ENCODE peak calls at places on chromosome 12, in five cellular contexts. U is tibial artery, E is cardiac fibroblast, S is upper lobe of left lung, G is nephron progenitor cell. D is an unnamed sample.
A peak's percentile ranks its signal among the peaks of the same experiment; 100 is the strongest.

GRCh38 chr12:26627335-26627734 is 205.7 kb downstream of the ITPR2 start:
- DNase-seq in U (no peak), E (no peak), S (no peak), G (no peak), D (no peak)

GRCh38 chr12:56288705-56289387 is 11.3 kb downstream of the CS start:
- DNase-seq in U (no peak), E (no peak), S (no peak), G (no peak), D (no peak)

GRCh38 chr12:15544589-15544988 is 222.3 kb downstream of the PTPRO start:
- DNase-seq in U (no peak), E (no peak), S (no peak), G (no peak), D (no peak)

GRCh38 chr12:107398101-107398500 is 287.5 kb upstream of the PWP1 start:
- DNase-seq in U (no peak), E (no peak), S (no peak), G (no peak), D (no peak)

GRCh38 chr12:85572956-85573355 is 263.3 kb downstream of the RASSF9 start:
- DNase-seq in U (no peak), E (no peak), S (no peak), G (no peak), D (no peak)

GRCh38 chr12:51977320-51977753 is 25.8 kb downstream of the ACVR1B start:
- DNase-seq in U (no peak), E (peak; percentile 88), S (no peak), G (no peak), D (no peak)

GRCh38 chr12:56720696-56721615 is 4.1 kb downstream of the NACA start:
- DNase-seq in U (no peak), E (no peak), S (no peak), G (no peak), D (no peak)

GRCh38 chr12:69284131-69284530 is 44.8 kb downstream of the CPSF6 start:
- DNase-seq in U (peak; percentile 69), E (peak; percentile 84), S (peak; percentile 89), G (peak; percentile 51), D (no peak)

GRCh38 chr12:50842637-50843493 is at the start of gene TMPRSS12:
- DNase-seq in U (no peak), E (peak; percentile 29), S (peak; percentile 86), G (no peak), D (no peak)

GRCh38 chr12:50672158-50672557 is 91.7 kb upstream of the ATF1 start:
- DNase-seq in U (no peak), E (no peak), S (no peak), G (no peak), D (no peak)

GRCh38 chr12:68349921-68350606 is 17.9 kb upstream of the MDM1 start:
- DNase-seq in U (no peak), E (no peak), S (no peak), G (no peak), D (no peak)

GRCh38 chr12:13127476-13127875 is 24.0 kb upstream of the GSG1 start:
- DNase-seq in U (no peak), E (no peak), S (no peak), G (no peak), D (no peak)

GRCh38 chr12:132171293-132171967 is 27.2 kb downstream of the NOC4L start:
- DNase-seq in U (no peak), E (no peak), S (peak; percentile 72), G (no peak), D (no peak)

GRCh38 chr12:130788515-130788914 is 50.5 kb downstream of the STX2 start:
- DNase-seq in U (no peak), E (no peak), S (peak; percentile 70), G (peak; percentile 35), D (no peak)

GRCh38 chr12:113684053-113684907 is 212.6 kb upstream of the LHX5 start:
- DNase-seq in U (no peak), E (no peak), S (no peak), G (peak; percentile 24), D (no peak)

GRCh38 chr12:92421042-92421441 is 275.4 kb upstream of the BTG1 start:
- DNase-seq in U (no peak), E (no peak), S (no peak), G (no peak), D (no peak)

GRCh38 chr12:48160807-48161206 is 3.5 kb upstream of the ASB8 start:
- DNase-seq in U (peak; percentile 35), E (peak; percentile 70), S (no peak), G (no peak), D (no peak)

GRCh38 chr12:62346817-62347216 is 86.6 kb downstream of the USP15 start:
- DNase-seq in U (no peak), E (no peak), S (no peak), G (no peak), D (no peak)

GRCh38 chr12:89862511-89863331 is 154.1 kb upstream of the ATP2B1 start:
- DNase-seq in U (peak; percentile 31), E (peak; percentile 11), S (no peak), G (no peak), D (peak; percentile 23)

GRCh38 chr12:22190-22529 is 44.4 kb upstream of the IQSEC3 start:
- DNase-seq in U (no peak), E (no peak), S (no peak), G (no peak), D (no peak)

GRCh38 chr12:80364056-80364455 is 80.0 kb upstream of the PTPRQ start:
- DNase-seq in U (no peak), E (no peak), S (no peak), G (no peak), D (no peak)

GRCh38 chr12:105457026-105457425 is 126.5 kb downstream of the C12orf75 start:
- DNase-seq in U (no peak), E (no peak), S (no peak), G (no peak), D (no peak)
- TF ChIP-seq CTCF in U (no peak), E (no peak), S (no peak), G (no peak), D (no peak)

DNA sequence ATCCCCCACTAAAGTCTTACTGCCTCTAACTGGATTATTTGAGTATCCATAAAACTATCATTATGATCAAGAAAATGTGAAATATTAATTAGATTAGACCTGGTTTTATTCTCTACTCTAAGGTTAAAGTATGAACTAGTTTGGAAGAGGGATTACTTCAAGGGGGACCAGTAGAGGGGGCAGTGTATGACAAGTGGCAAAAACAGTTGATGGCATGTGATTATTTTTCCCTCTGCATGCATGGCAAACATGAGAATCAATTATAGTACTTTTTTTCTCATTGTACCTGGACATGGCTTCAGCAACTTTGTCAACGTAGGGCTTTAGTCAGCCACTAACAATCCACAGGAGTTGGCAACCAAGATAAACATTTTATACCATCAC is 145.0 kb upstream of the SLC38A2 start:
- DNase-seq in U (no peak), E (no peak), S (no peak), G (no peak), D (no peak)
- TF ChIP-seq CTCF in U (no peak), E (no peak), S (no peak), G (no peak), D (no peak)

GRCh38 chr12:27843714-27844245 is 63.7 kb upstream of the MANSC4 start:
- DNase-seq in U (no peak), E (peak; percentile 82), S (no peak), G (no peak), D (no peak)

GRCh38 chr12:27838543-27838942 is 58.5 kb upstream of the MANSC4 start:
- DNase-seq in U (no peak), E (no peak), S (no peak), G (no peak), D (no peak)

GRCh38 chr12:27841392-27841882 is 61.4 kb upstream of the MANSC4 start:
- DNase-seq in U (no peak), E (no peak), S (no peak), G (no peak), D (no peak)

GRCh38 chr12:27844427-27845090 is 64.5 kb upstream of the MANSC4 start:
- DNase-seq in U (no peak), E (peak; percentile 28), S (no peak), G (no peak), D (no peak)

DNA sequence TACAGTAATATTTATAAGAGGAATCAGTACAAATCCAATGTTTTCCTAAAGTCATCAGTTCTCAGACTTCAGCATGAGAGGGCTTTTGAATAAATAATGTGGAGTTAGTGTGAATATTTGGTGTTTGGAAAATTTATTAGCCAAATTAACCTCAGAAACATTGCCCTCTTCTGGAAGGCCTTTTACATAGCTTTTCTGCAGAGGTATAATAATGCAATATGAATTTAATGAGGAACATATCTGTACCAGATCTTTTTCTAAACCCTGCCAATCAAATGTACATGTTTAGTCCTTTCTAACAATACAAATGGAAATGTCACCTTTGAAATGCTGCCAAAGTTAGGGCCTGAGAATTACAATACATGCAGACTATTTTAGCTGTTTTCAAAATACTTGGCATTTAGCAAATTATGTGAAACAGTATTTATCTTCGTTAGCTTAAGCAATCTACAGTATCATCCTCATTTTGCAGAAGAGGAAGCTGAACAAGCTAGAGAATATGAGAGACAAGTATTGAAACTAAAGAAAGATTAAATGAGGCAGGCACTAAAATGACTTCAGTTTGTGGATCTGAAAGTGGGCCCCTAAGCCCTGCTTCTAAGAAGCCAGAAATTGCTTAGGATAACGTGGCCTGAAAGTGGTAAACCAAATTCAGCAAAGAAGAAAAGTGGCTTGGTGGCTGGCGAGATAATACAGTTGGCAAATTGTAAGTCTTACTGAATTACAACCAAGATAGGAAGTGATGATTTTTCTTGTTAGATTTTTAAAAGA is 60.4 kb upstream of the MANSC4 start:
- DNase-seq in U (no peak), E (peak; percentile 35), S (no peak), G (no peak), D (no peak)
- TF ChIP-seq CTCF in U (no peak), E (peak; percentile 55), S (no peak), G (no peak), D (no peak)

GRCh38 chr12:104960464-104960863 is 2.4 kb upstream of the SLC41A2 start:
- DNase-seq in U (no peak), E (no peak), S (no peak), G (no peak), D (no peak)

GRCh38 chr12:104957388-104958008 is 592 bp downstream of the SLC41A2 start:
- DNase-seq in U (peak; percentile 41), E (no peak), S (no peak), G (no peak), D (no peak)

GRCh38 chr12:104958946-104959841 is 1.1 kb upstream of the SLC41A2 start:
- DNase-seq in U (no peak), E (peak; percentile 44), S (no peak), G (peak; percentile 10), D (no peak)

GRCh38 chr12:104956870-104957301 is 1.2 kb downstream of the SLC41A2 start:
- DNase-seq in U (no peak), E (peak; percentile 46), S (no peak), G (no peak), D (no peak)

DNA sequence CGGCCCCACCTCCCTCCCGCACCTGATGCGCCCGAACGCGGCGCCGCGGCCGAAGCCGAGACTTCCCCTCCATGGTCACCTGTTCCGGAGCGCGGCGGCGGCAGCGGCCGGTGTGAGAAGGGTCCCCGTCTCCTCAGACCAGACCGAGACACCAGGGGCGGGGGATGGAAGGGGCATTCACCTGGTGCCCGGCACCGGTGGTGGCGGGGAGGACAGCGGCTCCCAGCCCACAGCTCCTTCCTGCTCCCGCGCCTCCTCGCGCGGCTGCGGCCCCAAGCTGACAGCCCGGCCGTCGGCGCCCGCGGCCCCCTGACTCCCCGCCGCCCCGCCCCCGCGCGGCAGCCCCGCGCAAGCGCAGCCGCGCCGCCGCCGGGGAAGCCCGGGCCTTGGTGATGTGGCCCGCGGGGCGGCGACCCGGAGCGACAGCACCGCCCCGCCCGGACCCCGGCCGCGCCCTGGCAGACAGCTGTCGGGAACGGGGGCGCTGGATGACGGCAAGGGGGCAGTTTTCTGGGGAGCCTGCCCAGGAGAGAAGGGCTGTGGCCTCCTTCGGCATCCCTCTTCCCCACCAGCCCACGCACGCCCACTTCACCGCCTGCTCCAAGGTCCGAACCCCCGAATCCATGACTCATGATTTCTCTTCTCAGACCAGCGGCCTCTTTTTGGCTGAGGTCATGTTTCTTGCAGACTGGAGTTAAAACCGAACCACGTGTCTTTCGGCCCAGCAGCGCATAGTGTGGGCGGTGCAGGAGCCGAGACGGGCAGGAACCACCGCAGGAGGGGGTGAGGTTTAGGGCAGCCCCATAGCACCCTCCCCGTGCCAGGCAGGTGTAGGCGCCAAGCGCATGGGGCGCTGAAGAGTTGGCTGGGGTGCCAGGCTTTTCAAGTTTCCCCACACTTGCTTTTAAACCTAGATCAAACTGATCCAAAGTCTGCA is at the start of gene SLC41A2:
- DNase-seq in U (peak; percentile 90), E (peak; percentile 93), S (peak; percentile 96), G (peak; percentile 84), D (peak; percentile 79)
- TF ChIP-seq CTCF in U (peak; percentile 68), E (no peak), S (peak; percentile 81), G (no peak), D (no peak)

D was measured in natural killer cell.